ENCODE peak calls at places on chromosomes 4 and X, in ten cellular contexts. U is keratinocyte, A is heart right ventricle, Y is upper lobe of left lung, M is Peyer's patch, B is K562, F is thyroid gland, N is gastrocnemius medialis, C is GM23338, X is RWPE2. J is an unnamed sample.

GRCh38 chr4:56704074-56704473 is 23.0 kb upstream of the HOPX start:
- DNase-seq in U (no peak), A (no peak), Y (peak; percentile 21), M (no peak), B (no peak), F (peak; percentile 31), N (no peak), C (no peak), X (no peak), J (no peak)

GRCh38 chrX:15334561-15334960 is 762 bp downstream of the PIGA start:
- DNase-seq in U (no peak), A (no peak), Y (no peak), M (no peak), B (peak; percentile 4), F (no peak), N (no peak), C (no peak), X (no peak), J (no peak)

GRCh38 chr4:3781193-3781886 is 15.2 kb downstream of the ADRA2C start:
- DNase-seq in U (no peak), A (no peak), Y (no peak), M (no peak), B (peak; percentile 71), F (no peak), N (no peak), C (peak; percentile 55), X (no peak), J (peak; percentile 75)

GRCh38 chr4:138919094-138919936 is 96.3 kb upstream of the NOCT start:
- DNase-seq in U (no peak), A (peak; percentile 76), Y (no peak), M (peak; percentile 73), B (peak; percentile 81), F (peak; percentile 53), N (peak; percentile 16), C (peak; percentile 90), X (no peak), J (peak; percentile 68)

GRCh38 chrX:21373637-21374162 is 518 bp upstream of the CNKSR2 start:
- DNase-seq in U (no peak), A (peak; percentile 37), Y (no peak), M (no peak), B (no peak), F (peak; percentile 51), N (no peak), C (peak; percentile 27), X (no peak), J (peak; percentile 54)

GRCh38 chrX:140709421-140709846 is at the start of gene LINC00632:
- DNase-seq in U (no peak), A (no peak), Y (no peak), M (no peak), B (no peak), F (no peak), N (no peak), C (peak; percentile 53), X (no peak), J (peak; percentile 20)

GRCh38 chr4:929096-929765 is 2.9 kb downstream of the GAK start:
- DNase-seq in U (no peak), A (no peak), Y (no peak), M (no peak), B (no peak), F (no peak), N (no peak), C (no peak), X (no peak), J (peak; percentile 15)

GRCh38 chr4:171117457-171117856 is 695.7 kb upstream of the GALNTL6 start:
- DNase-seq in U (no peak), A (no peak), Y (no peak), M (no peak), B (no peak), F (no peak), N (no peak), C (no peak), X (no peak), J (no peak)

GRCh38 chr4:123362103-123362502 is 34.5 kb upstream of the SPRY1 start:
- DNase-seq in U (no peak), A (no peak), Y (no peak), M (no peak), B (no peak), F (no peak), N (no peak), C (no peak), X (no peak), J (no peak)

GRCh38 chrX:71935542-71935941 is 24.9 kb downstream of the NHSL2 start:
- DNase-seq in U (no peak), A (no peak), Y (no peak), M (no peak), B (no peak), F (peak; percentile 64), N (no peak), C (peak; percentile 68), X (no peak), J (no peak)

GRCh38 chrX:39758791-39759525 is 338.8 kb downstream of the BCOR start:
- DNase-seq in U (no peak), A (peak; percentile 32), Y (no peak), M (no peak), B (no peak), F (no peak), N (no peak), C (no peak), X (no peak), J (no peak)

GRCh38 chrX:119757979-119758681 is at the start of gene SOWAHD:
- DNase-seq in U (no peak), A (peak; percentile 34), Y (peak; percentile 86), M (peak; percentile 85), B (peak; percentile 60), F (peak; percentile 29), N (no peak), C (peak; percentile 73), X (no peak), J (peak; percentile 85)

GRCh38 chr4:140856692-140857091 is 100.5 kb upstream of the TBC1D9 start:
- DNase-seq in U (peak; percentile 69), A (no peak), Y (no peak), M (no peak), B (no peak), F (no peak), N (no peak), C (peak; percentile 38), X (peak; percentile 72), J (peak; percentile 2)

GRCh38 chrX:71166461-71166860 is 21.8 kb downstream of the NLGN3 start:
- DNase-seq in U (no peak), A (no peak), Y (no peak), M (no peak), B (no peak), F (no peak), N (no peak), C (no peak), X (no peak), J (no peak)

GRCh38 chr4:130306566-130306965 is 1210.6 kb downstream of the C4orf33 start:
- DNase-seq in U (no peak), A (no peak), Y (no peak), M (no peak), B (no peak), F (no peak), N (no peak), C (peak; percentile 77), X (no peak), J (no peak)

GRCh38 chrX:41600266-41600665 is 88.5 kb upstream of the GPR34 start:
- DNase-seq in U (no peak), A (no peak), Y (no peak), M (no peak), B (no peak), F (no peak), N (no peak), C (peak; percentile 28), X (no peak), J (peak; percentile 27)

GRCh38 chrX:19003756-19004155 is 19.8 kb upstream of the PHKA2 start:
- DNase-seq in U (no peak), A (no peak), Y (no peak), M (no peak), B (no peak), F (no peak), N (no peak), C (no peak), X (no peak), J (no peak)

GRCh38 chrX:69029696-69030245 is 135.5 kb downstream of the PJA1 start:
- DNase-seq in U (no peak), A (no peak), Y (no peak), M (no peak), B (no peak), F (no peak), N (no peak), C (peak; percentile 2), X (no peak), J (no peak)

GRCh38 chrX:39985116-39985515 is 112.6 kb downstream of the BCOR start:
- DNase-seq in U (no peak), A (no peak), Y (no peak), M (no peak), B (no peak), F (no peak), N (no peak), C (no peak), X (no peak), J (no peak)

GRCh38 chr4:61204353-61204752 is 4.2 kb downstream of the ADGRL3 start:
- DNase-seq in U (peak; percentile 53), A (no peak), Y (no peak), M (no peak), B (no peak), F (no peak), N (no peak), C (peak; percentile 55), X (no peak), J (peak; percentile 35)
- H3K27me3 ChIP-seq in U (peaks cover 36% of the 10 kb centered on the region), A (peaks cover 25% of the 10 kb centered on the region), Y (no peaks in the 10 kb centered on the region), M (no peaks in the 10 kb centered on the region), B (peaks cover 4% of the 10 kb centered on the region), F (no peaks in the 10 kb centered on the region), N (peaks cover 31% of the 10 kb centered on the region), C (peaks cover 41% of the 10 kb centered on the region), X (peaks cover 48% of the 10 kb centered on the region), J (peaks cover 39% of the 10 kb centered on the region)

GRCh38 chr4:102554988-102555387 is 53.8 kb downstream of the NFKB1 start:
- DNase-seq in U (no peak), A (no peak), Y (no peak), M (no peak), B (no peak), F (no peak), N (no peak), C (no peak), X (no peak), J (no peak)
- H3K4me3 ChIP-seq in U (no peak overlapping the region), A (no peak overlapping the region), Y (no peak overlapping the region), M (no peak overlapping the region), B (no peak overlapping the region), F (no peak overlapping the region), N (no peak overlapping the region), C (no peak overlapping the region), X (no peak overlapping the region), J (no peak overlapping the region)

DNA sequence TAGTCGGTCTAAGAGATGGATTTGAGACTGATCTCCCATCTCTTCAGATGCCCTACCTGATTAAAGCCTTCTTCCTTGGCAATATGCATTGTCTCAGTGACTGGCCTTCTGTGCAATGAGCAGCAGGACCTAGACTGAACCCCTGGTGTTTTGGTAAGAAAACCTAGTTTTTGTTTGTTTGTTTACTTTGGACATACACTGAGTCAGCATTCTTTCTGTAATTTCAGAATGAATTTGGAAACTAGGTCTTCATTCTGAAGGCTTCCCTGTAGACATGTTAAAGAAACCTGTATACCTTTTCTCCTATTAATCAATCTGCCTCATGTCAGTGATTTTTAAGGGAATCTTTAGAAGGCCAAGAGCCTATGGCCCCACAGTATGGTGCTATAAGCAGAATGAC is 597.5 kb upstream of the HTR2C start:
- DNase-seq in U (no peak), A (no peak), Y (no peak), M (no peak), B (no peak), F (no peak), N (no peak), C (no peak), X (no peak), J (no peak)
- H3K36me3 ChIP-seq in U (no peaks in the 10 kb centered on the region), A (no peaks in the 10 kb centered on the region), Y (no peaks in the 10 kb centered on the region), M (no peaks in the 10 kb centered on the region), B (peaks cover 10% of the 10 kb centered on the region), F (no peaks in the 10 kb centered on the region), N (no peaks in the 10 kb centered on the region), C (no peaks in the 10 kb centered on the region), X (no peaks in the 10 kb centered on the region), J (peaks cover 8% of the 10 kb centered on the region)

GRCh38 chr4:179663641-179664431 is 2221.6 kb upstream of the AGA start:
- DNase-seq in U (no peak), A (no peak), Y (peak; percentile 35), M (no peak), B (no peak), F (no peak), N (no peak), C (no peak), X (no peak), J (no peak)
- H3K27me3 ChIP-seq in U (no peaks in the 10 kb centered on the region), A (no peaks in the 10 kb centered on the region), Y (no peaks in the 10 kb centered on the region), M (no peaks in the 10 kb centered on the region), B (no peaks in the 10 kb centered on the region), F (no peaks in the 10 kb centered on the region), N (no peaks in the 10 kb centered on the region), C (no peaks in the 10 kb centered on the region), X (no peaks in the 10 kb centered on the region), J (no peaks in the 10 kb centered on the region)

J was measured in H7.